ENCODE peak calls at places on chromosomes 4 and X, in seven cellular contexts. One of them, this sample, is unnamed.

GRCh38 chr4:138911903-138912713 is 103.5 kb upstream of the NOCT start:
- DNase-seq in KG1: no peak
- DNase-seq in naive thymus-derived CD4-positive, alpha-beta T cell: no peak
- DNase-seq in ecto neural progenitor cell: no peak
- DNase-seq in activated gamma-delta T cell treated with Interleukin-2 at 50 U/mL for 16 hours: no peak
- DNase-seq in D341Med: no peak
- DNase-seq in GM20000: no peak
- DNase-seq in this sample: no peak

GRCh38 chrX:52995135-52995973 is 37.0 kb upstream of the FAM156A start:
- DNase-seq in KG1: peak
- DNase-seq in naive thymus-derived CD4-positive, alpha-beta T cell: peak
- DNase-seq in ecto neural progenitor cell: peak
- DNase-seq in activated gamma-delta T cell treated with Interleukin-2 at 50 U/mL for 16 hours: peak
- DNase-seq in D341Med: peak
- DNase-seq in GM20000: peak
- DNase-seq in this sample: peak

GRCh38 chr4:8847331-8847730 is 24.3 kb downstream of the HMX1 start:
- DNase-seq in KG1: no peak
- DNase-seq in naive thymus-derived CD4-positive, alpha-beta T cell: no peak
- DNase-seq in ecto neural progenitor cell: peak
- DNase-seq in activated gamma-delta T cell treated with Interleukin-2 at 50 U/mL for 16 hours: no peak
- DNase-seq in D341Med: no peak
- DNase-seq in GM20000: no peak
- DNase-seq in this sample: no peak

GRCh38 chr4:67393699-67394281 is 151.5 kb downstream of the CENPC start:
- DNase-seq in KG1: peak
- DNase-seq in naive thymus-derived CD4-positive, alpha-beta T cell: no peak
- DNase-seq in ecto neural progenitor cell: no peak
- DNase-seq in activated gamma-delta T cell treated with Interleukin-2 at 50 U/mL for 16 hours: peak
- DNase-seq in D341Med: no peak
- DNase-seq in GM20000: peak
- DNase-seq in this sample: peak

GRCh38 chr4:151569650-151570049 is 160.7 kb downstream of the FHIP1A start:
- DNase-seq in KG1: no peak
- DNase-seq in naive thymus-derived CD4-positive, alpha-beta T cell: no peak
- DNase-seq in ecto neural progenitor cell: no peak
- DNase-seq in activated gamma-delta T cell treated with Interleukin-2 at 50 U/mL for 16 hours: no peak
- DNase-seq in D341Med: no peak
- DNase-seq in GM20000: no peak
- DNase-seq in this sample: no peak

GRCh38 chr4:59676389-59676788 is 1523.7 kb upstream of the ADGRL3 start:
- DNase-seq in KG1: no peak
- DNase-seq in naive thymus-derived CD4-positive, alpha-beta T cell: no peak
- DNase-seq in ecto neural progenitor cell: no peak
- DNase-seq in activated gamma-delta T cell treated with Interleukin-2 at 50 U/mL for 16 hours: no peak
- DNase-seq in D341Med: no peak
- DNase-seq in GM20000: no peak
- DNase-seq in this sample: no peak

GRCh38 chr4:1300466-1301455 is 11.1 kb downstream of the MAEA start:
- DNase-seq in KG1: no peak
- DNase-seq in naive thymus-derived CD4-positive, alpha-beta T cell: no peak
- DNase-seq in ecto neural progenitor cell: no peak
- DNase-seq in activated gamma-delta T cell treated with Interleukin-2 at 50 U/mL for 16 hours: no peak
- DNase-seq in D341Med: peak
- DNase-seq in GM20000: no peak
- DNase-seq in this sample: no peak

GRCh38 chr4:80309301-80310004 is 26.1 kb upstream of the CFAP299 start:
- DNase-seq in KG1: no peak
- DNase-seq in naive thymus-derived CD4-positive, alpha-beta T cell: no peak
- DNase-seq in ecto neural progenitor cell: no peak
- DNase-seq in activated gamma-delta T cell treated with Interleukin-2 at 50 U/mL for 16 hours: no peak
- DNase-seq in D341Med: no peak
- DNase-seq in GM20000: no peak
- DNase-seq in this sample: no peak

GRCh38 chrX:21725498-21725897 is 32.4 kb downstream of the SMPX start:
- DNase-seq in KG1: no peak
- DNase-seq in naive thymus-derived CD4-positive, alpha-beta T cell: no peak
- DNase-seq in ecto neural progenitor cell: no peak
- DNase-seq in activated gamma-delta T cell treated with Interleukin-2 at 50 U/mL for 16 hours: no peak
- DNase-seq in D341Med: peak
- DNase-seq in GM20000: no peak
- DNase-seq in this sample: no peak

GRCh38 chrX:73577368-73577767 is 14.4 kb downstream of the CHIC1 start:
- DNase-seq in KG1: no peak
- DNase-seq in naive thymus-derived CD4-positive, alpha-beta T cell: no peak
- DNase-seq in ecto neural progenitor cell: no peak
- DNase-seq in activated gamma-delta T cell treated with Interleukin-2 at 50 U/mL for 16 hours: no peak
- DNase-seq in D341Med: no peak
- DNase-seq in GM20000: no peak
- DNase-seq in this sample: no peak

GRCh38 chrX:110381216-110381615 is 22.6 kb downstream of the RTL9 start:
- DNase-seq in KG1: no peak
- DNase-seq in naive thymus-derived CD4-positive, alpha-beta T cell: no peak
- DNase-seq in ecto neural progenitor cell: no peak
- DNase-seq in activated gamma-delta T cell treated with Interleukin-2 at 50 U/mL for 16 hours: no peak
- DNase-seq in D341Med: no peak
- DNase-seq in GM20000: no peak
- DNase-seq in this sample: no peak

GRCh38 chr4:16227462-16227868 is 1.2 kb upstream of the TAPT1 start:
- DNase-seq in KG1: no peak
- DNase-seq in naive thymus-derived CD4-positive, alpha-beta T cell: no peak
- DNase-seq in ecto neural progenitor cell: no peak
- DNase-seq in activated gamma-delta T cell treated with Interleukin-2 at 50 U/mL for 16 hours: no peak
- DNase-seq in D341Med: no peak
- DNase-seq in GM20000: no peak
- DNase-seq in this sample: no peak

GRCh38 chrX:120457766-120458180 is 11.3 kb downstream of the LAMP2 start:
- DNase-seq in KG1: peak
- DNase-seq in naive thymus-derived CD4-positive, alpha-beta T cell: no peak
- DNase-seq in ecto neural progenitor cell: no peak
- DNase-seq in activated gamma-delta T cell treated with Interleukin-2 at 50 U/mL for 16 hours: no peak
- DNase-seq in D341Med: no peak
- DNase-seq in GM20000: peak
- DNase-seq in this sample: no peak

GRCh38 chr4:149914521-149915115 is 99.0 kb upstream of the IQCM start:
- DNase-seq in KG1: peak
- DNase-seq in naive thymus-derived CD4-positive, alpha-beta T cell: no peak
- DNase-seq in ecto neural progenitor cell: no peak
- DNase-seq in activated gamma-delta T cell treated with Interleukin-2 at 50 U/mL for 16 hours: no peak
- DNase-seq in D341Med: peak
- DNase-seq in GM20000: peak
- DNase-seq in this sample: peak